ENCODE peak calls at places on chromosomes 5 and 9, in four cellular contexts. F is HCT116, C is GM12878, E is SK-N-SH. O is an unnamed sample.

GRCh38 chr9:36659500-36659899 is 86.8 kb downstream of the MELK start:
- DNase-seq in F (no peak), C (no peak), E (no peak), O (no peak)

GRCh38 chr5:80319702-80320101 is at the start of gene SPZ1:
- DNase-seq in F (no peak), C (no peak), E (no peak), O (no peak)

GRCh38 chr5:14112998-14113652 is 30.0 kb upstream of the TRIO start:
- DNase-seq in F (no peak), C (no peak), E (no peak), O (no peak)

GRCh38 chr9:110081395-110081794 is 126.6 kb downstream of the C9orf152 start:
- DNase-seq in F (no peak), C (no peak), E (no peak), O (no peak)

GRCh38 chr9:120534266-120534665 is 45.7 kb downstream of the CDK5RAP2 start:
- DNase-seq in F (no peak), C (no peak), E (no peak), O (no peak)

GRCh38 chr9:21682981-21683380 is 119.5 kb upstream of the MTAP start:
- DNase-seq in F (no peak), C (no peak), E (no peak), O (no peak)

GRCh38 chr5:19886123-19886921 is 101.7 kb downstream of the CDH18 start:
- DNase-seq in F (no peak), C (no peak), E (no peak), O (no peak)

GRCh38 chr5:124583469-124584350 is 162.7 kb downstream of the ZNF608 start:
- DNase-seq in F (peak), C (peak), E (no peak), O (no peak)

GRCh38 chr9:96581823-96582598 is 37.6 kb downstream of the CDC14B start:
- DNase-seq in F (no peak), C (no peak), E (no peak), O (no peak)

GRCh38 chr5:114789773-114790402 is 379.8 kb downstream of the TRIM36 start:
- DNase-seq in F (peak), C (no peak), E (peak), O (peak)

GRCh38 chr5:173309731-173310130 is 18.5 kb downstream of the STC2 start:
- DNase-seq in F (no peak), C (no peak), E (no peak), O (no peak)

GRCh38 chr5:29122306-29122705 is 2071.2 kb upstream of the CDH6 start:
- DNase-seq in F (no peak), C (no peak), E (no peak), O (no peak)

GRCh38 chr5:180353226-180353962 is at the start of gene GFPT2:
- DNase-seq in F (no peak), C (no peak), E (peak), O (peak)

GRCh38 chr9:17484906-17485305 is 94.0 kb upstream of the SH3GL2 start:
- DNase-seq in F (no peak), C (no peak), E (no peak), O (no peak)

GRCh38 chr5:172140866-172141265 is 47.2 kb downstream of the STK10 start:
- DNase-seq in F (no peak), C (no peak), E (no peak), O (no peak)

GRCh38 chr5:5613261-5613990 is 190.9 kb downstream of the ICE1 start:
- DNase-seq in F (no peak), C (peak), E (no peak), O (no peak)

GRCh38 chr9:13446935-13447334 is 167.4 kb upstream of the MPDZ start:
- DNase-seq in F (no peak), C (no peak), E (no peak), O (no peak)

GRCh38 chr9:130542457-130543228 is 36.7 kb upstream of the FUBP3 start:
- DNase-seq in F (no peak), C (no peak), E (no peak), O (no peak)

GRCh38 chr9:135209136-135209535 is 121.7 kb downstream of the OLFM1 start:
- DNase-seq in F (no peak), C (no peak), E (no peak), O (no peak)

GRCh38 chr5:175098301-175098700 is 345.7 kb downstream of the DRD1 start:
- DNase-seq in F (no peak), C (no peak), E (no peak), O (no peak)

GRCh38 chr9:99103909-99104458 is 929 bp upstream of the TGFBR1 start:
- DNase-seq in F (no peak), C (no peak), E (no peak), O (peak)

GRCh38 chr9:88992556-88992955 is 1.3 kb downstream of the S1PR3 start:
- DNase-seq in F (no peak), C (no peak), E (no peak), O (no peak)

GRCh38 chr5:177494356-177495195 is 2.8 kb downstream of the PDLIM7 start:
- DNase-seq in F (peak), C (no peak), E (peak), O (no peak)

GRCh38 chr5:133714161-133714915 is 102.0 kb upstream of the FSTL4 start:
- DNase-seq in F (no peak), C (no peak), E (peak), O (no peak)
- TF ChIP-seq JUND in F (no peak), C (no peak), E (peak), O (no peak)

GRCh38 chr9:10858817-10859216 is 246.0 kb upstream of the PTPRD start:
- DNase-seq in F (no peak), C (no peak), E (no peak), O (no peak)

DNA sequence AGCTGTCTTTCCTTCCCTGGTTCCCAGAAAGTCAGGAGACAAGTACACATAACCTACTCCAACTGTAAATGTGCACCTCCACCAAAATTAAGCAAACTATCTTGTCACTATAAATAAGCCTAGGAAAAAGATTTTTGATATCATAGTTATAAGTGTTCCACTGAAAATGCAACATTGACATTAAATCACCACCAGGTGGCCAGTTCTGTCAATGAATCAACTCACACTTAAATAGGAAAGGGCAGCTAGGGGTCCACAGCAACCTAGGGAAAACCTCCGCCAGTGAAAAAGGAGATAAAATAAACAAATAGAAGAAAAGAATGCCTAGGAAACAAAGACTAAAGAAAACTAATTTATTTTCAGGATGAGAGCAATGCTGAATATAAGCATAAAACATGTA is 243.0 kb upstream of the PTPRD start:
- DNase-seq in F (no peak), C (no peak), E (no peak), O (no peak)
- TF ChIP-seq JUND in F (no peak), C (no peak), E (no peak), O (no peak)

DNA sequence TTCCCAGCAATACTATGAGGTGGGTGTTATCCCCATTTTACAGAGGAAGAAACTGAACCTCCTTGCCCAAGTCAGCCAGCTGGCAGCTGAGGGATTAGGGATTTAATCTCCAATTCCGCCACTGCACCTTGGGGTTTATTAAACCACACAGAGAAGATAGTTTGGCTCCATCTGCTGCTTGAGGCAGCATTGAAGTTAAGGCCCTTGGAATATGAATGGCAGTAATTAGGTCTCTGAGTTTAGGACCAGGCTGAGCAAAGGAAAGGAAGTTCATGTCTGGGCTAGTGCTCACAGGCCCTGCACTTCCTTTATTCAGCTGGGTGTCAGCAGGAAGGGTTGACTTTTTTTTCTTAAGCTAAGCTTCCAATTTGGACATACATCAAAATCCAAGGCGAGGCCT is 86.9 kb upstream of the GDNF start:
- DNase-seq in F (no peak), C (no peak), E (no peak), O (peak)
- TF ChIP-seq JUND in F (no peak), C (no peak), E (no peak), O (no peak)

DNA sequence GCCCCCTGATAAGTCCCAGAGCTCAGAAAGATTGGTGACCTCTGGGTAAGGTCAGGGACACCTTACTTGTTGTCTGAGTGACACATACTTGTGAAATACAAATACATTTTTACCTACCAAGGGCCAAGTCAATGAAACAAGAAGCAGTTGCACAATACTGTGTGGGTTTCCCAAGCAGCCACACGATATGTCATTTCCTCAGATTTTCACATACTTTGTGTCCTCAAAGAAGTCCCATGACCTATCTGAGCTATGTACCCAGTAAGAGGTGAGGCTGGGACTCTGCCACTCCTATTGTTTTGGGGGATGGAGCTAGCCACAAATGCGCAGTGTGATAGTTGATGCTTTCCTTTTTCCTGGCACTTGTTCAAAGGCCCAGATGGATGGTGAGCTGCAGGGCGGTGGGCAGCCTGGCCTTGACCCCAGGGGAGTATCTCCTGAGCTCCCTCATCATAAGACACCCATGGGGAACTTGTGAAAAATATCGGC is 4.8 kb upstream of the SLC25A51 start:
- DNase-seq in F (no peak), C (no peak), E (no peak), O (peak)
- TF ChIP-seq JUND in F (no peak), C (no peak), E (no peak), O (no peak)

DNA sequence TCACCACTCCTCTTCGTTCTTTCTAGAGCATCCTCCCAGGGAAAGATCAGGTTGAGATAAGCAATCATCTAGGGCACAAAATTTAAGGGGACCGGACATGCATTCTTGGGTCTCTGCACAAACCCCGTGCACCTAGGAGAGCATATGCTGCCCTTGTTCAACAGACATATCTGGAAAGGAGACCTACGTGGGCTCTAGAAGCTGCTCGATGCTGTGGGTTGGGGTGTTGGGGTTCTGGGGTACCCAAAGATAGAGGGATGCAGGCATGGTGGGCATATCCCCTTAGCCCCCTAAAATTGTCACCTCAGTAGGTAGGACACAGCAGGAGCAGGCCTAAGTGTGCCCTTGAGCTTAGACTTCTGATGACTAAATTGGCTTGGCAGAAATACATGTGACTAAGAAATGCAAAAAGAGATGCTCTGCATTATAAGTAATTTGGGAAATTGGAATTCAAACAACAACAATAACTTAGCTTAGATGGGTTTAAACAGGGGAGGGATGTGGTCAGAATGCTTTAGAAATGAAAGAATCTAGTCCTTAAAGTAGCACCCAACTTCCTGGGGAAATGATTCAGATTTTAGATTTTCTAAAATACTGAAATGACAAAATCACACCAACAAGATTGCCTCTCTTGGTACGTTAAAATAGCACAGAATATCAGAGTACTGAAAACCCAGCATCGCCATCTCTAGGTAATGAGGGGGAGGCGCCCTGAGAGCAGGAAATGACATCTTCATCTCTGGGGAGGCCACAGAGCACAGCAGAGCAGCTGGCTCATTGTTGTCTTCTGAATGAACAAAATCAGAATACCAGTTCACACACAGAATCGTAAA is 172.3 kb downstream of the GNA14 start:
- DNase-seq in F (no peak), C (no peak), E (no peak), O (no peak)
- TF ChIP-seq JUND in F (no peak), C (no peak), E (no peak), O (no peak)